ENCODE peak calls at places on chromosome 2, in four cellular contexts. E is NCI-H510A treated with DMSO at 0.1 percent for 48 hours, K is hepatic stellate cell, O is ecto neural progenitor cell. L is an unnamed sample.

GRCh38 chr2:206274434-206275273 is at the start of gene ZDBF2:
- DNase-seq in E (peak), K (peak), O (peak), L (peak)

GRCh38 chr2:69549421-69549820 is 94.1 kb downstream of the AAK1 start:
- DNase-seq in E (no peak), K (peak), O (no peak), L (no peak)

GRCh38 chr2:134457765-134458202 is 203.9 kb downstream of the MGAT5 start:
- DNase-seq in E (peak), K (no peak), O (no peak), L (no peak)

GRCh38 chr2:227460079-227460485 is 11.9 kb upstream of the AGFG1 start:
- DNase-seq in E (no peak), K (peak), O (no peak), L (peak)

GRCh38 chr2:119178811-119179601 is 20.5 kb upstream of the C1QL2 start:
- DNase-seq in E (no peak), K (no peak), O (no peak), L (no peak)

GRCh38 chr2:1137992-1138391 is 187.3 kb downstream of the SNTG2 start:
- DNase-seq in E (no peak), K (no peak), O (no peak), L (no peak)

GRCh38 chr2:126719191-126720030 is 63.5 kb downstream of the GYPC start:
- DNase-seq in E (no peak), K (no peak), O (no peak), L (no peak)

GRCh38 chr2:12303181-12304030 is 413.3 kb upstream of the TRIB2 start:
- DNase-seq in E (peak), K (no peak), O (no peak), L (no peak)

GRCh38 chr2:166314022-166314759 is 61.6 kb downstream of the SCN9A start:
- DNase-seq in E (no peak), K (peak), O (no peak), L (no peak)

GRCh38 chr2:27021253-27021801 is 11.4 kb upstream of the TMEM214 start:
- DNase-seq in E (no peak), K (no peak), O (no peak), L (no peak)

GRCh38 chr2:165697727-165698620 is 96.1 kb downstream of the GALNT3 start:
- DNase-seq in E (peak), K (no peak), O (no peak), L (no peak)

GRCh38 chr2:197208841-197209240 is 101.7 kb downstream of the ANKRD44 start:
- DNase-seq in E (no peak), K (no peak), O (no peak), L (no peak)

GRCh38 chr2:16553222-16553621 is 112.4 kb downstream of the CYRIA start:
- DNase-seq in E (peak), K (no peak), O (peak), L (peak)

GRCh38 chr2:11466307-11467125 is 555 bp upstream of the E2F6 start:
- DNase-seq in E (peak), K (no peak), O (no peak), L (no peak)

GRCh38 chr2:71340176-71340575 is 8.6 kb downstream of the ZNF638 start:
- DNase-seq in E (no peak), K (no peak), O (no peak), L (no peak)

GRCh38 chr2:46988733-46989481 is 73.3 kb upstream of the MCFD2 start:
- DNase-seq in E (no peak), K (no peak), O (no peak), L (no peak)

GRCh38 chr2:18045230-18045629 is 166.8 kb downstream of the KCNS3 start:
- DNase-seq in E (no peak), K (no peak), O (no peak), L (no peak)

GRCh38 chr2:211077216-211077764 is 520.9 kb downstream of the CPS1 start:
- DNase-seq in E (peak), K (no peak), O (no peak), L (no peak)

GRCh38 chr2:101827246-101827645 is 129.7 kb downstream of the MAP4K4 start:
- DNase-seq in E (no peak), K (peak), O (no peak), L (no peak)

GRCh38 chr2:207725815-207726578 is 14.6 kb downstream of the CCNYL1 start:
- DNase-seq in E (peak), K (no peak), O (no peak), L (no peak)

GRCh38 chr2:235300368-235301201 is 193.3 kb upstream of the AGAP1 start:
- DNase-seq in E (peak), K (no peak), O (no peak), L (no peak)

L was measured in T follicular helper cell.